ENCODE peak calls at places on chromosomes 2 and 18, in ten cellular contexts. N is brain microvascular endothelial cell, L is cardiac muscle cell, H is AG04450, V is Caco-2, K is left ventricle myocardium inferior, G is sigmoid colon, R is Panc1, A is pancreas, O is mesendoderm. W is an unnamed sample. For H3K27me3, the result is how much of the 10 kb centered on the place peaks cover.

GRCh38 chr2:157837851-157838441 is 38.2 kb downstream of the ACVR1 start:
- DNase-seq in R (no peak), O (no peak), L (no peak), K (peak), H (no peak), A (peak), N (no peak), G (peak), V (no peak), W (no peak)

GRCh38 chr2:225091336-225091735 is 49.1 kb upstream of the DOCK10 start:
- DNase-seq in R (peak), A (no peak), K (no peak), N (peak), H (peak), O (no peak), L (no peak), G (no peak), V (no peak), W (no peak)

GRCh38 chr18:36724591-36725001 is 104.2 kb downstream of the TPGS2 start:
- DNase-seq in O (no peak), R (no peak), L (no peak), H (no peak), V (no peak), N (no peak), G (no peak), K (no peak), A (no peak), W (peak)

GRCh38 chr18:36337679-36338419 is 40.3 kb downstream of the FHOD3 start:
- DNase-seq in L (no peak), K (no peak), V (no peak), A (no peak), G (no peak), N (no peak), R (no peak), H (no peak), O (no peak), W (peak)

GRCh38 chr2:65113816-65114215 is 16.1 kb downstream of the RAB1A start:
- DNase-seq in N (no peak), K (no peak), R (no peak), O (no peak), H (no peak), V (no peak), A (no peak), L (no peak), G (no peak), W (no peak)

GRCh38 chr18:63872586-63872985 is 14.9 kb upstream of the SERPINB2 start:
- DNase-seq in G (no peak), A (no peak), L (no peak), O (no peak), K (no peak), R (no peak), V (no peak), N (no peak), H (no peak), W (no peak)

GRCh38 chr2:235723371-235723770 is 229.5 kb downstream of the AGAP1 start:
- DNase-seq in K (no peak), V (no peak), L (no peak), A (no peak), H (no peak), N (no peak), G (peak), O (no peak), R (no peak), W (no peak)

GRCh38 chr2:21754164-21754788 is 630.5 kb downstream of the TDRD15 start:
- DNase-seq in V (no peak), G (no peak), O (peak), R (no peak), K (no peak), H (no peak), A (no peak), L (peak), N (no peak), W (no peak)

GRCh38 chr2:71716697-71717624 is 263.6 kb downstream of the DYSF start:
- DNase-seq in R (no peak), H (peak), K (peak), G (peak), L (peak), O (no peak), V (no peak), N (peak), A (peak), W (peak)

GRCh38 chr2:79982445-79982844 is 322.1 kb downstream of the LRRTM1 start:
- DNase-seq in L (peak), K (no peak), A (no peak), G (no peak), R (no peak), H (no peak), O (peak), N (no peak), V (peak), W (no peak)

GRCh38 chr2:19540739-19541503 is 182.5 kb upstream of the OSR1 start:
- DNase-seq in K (no peak), G (no peak), O (no peak), R (no peak), N (peak), L (no peak), V (no peak), H (peak), A (no peak), W (no peak)

GRCh38 chr2:3429068-3429610 is 49.6 kb downstream of the TRAPPC12 start:
- DNase-seq in O (no peak), V (no peak), R (no peak), A (no peak), L (no peak), K (no peak), H (no peak), N (peak), G (no peak), W (no peak)

GRCh38 chr2:175008009-175008408 is 2.8 kb upstream of the CHN1 start:
- DNase-seq in A (no peak), H (no peak), L (no peak), G (no peak), N (no peak), K (no peak), V (no peak), O (no peak), R (no peak), W (no peak)
- H3K27me3 ChIP-seq in A (under half), H (under half), L (under half), G (under half), N (under half), K (under half), V (under half), O (under half), R (under half), W (under half)

DNA sequence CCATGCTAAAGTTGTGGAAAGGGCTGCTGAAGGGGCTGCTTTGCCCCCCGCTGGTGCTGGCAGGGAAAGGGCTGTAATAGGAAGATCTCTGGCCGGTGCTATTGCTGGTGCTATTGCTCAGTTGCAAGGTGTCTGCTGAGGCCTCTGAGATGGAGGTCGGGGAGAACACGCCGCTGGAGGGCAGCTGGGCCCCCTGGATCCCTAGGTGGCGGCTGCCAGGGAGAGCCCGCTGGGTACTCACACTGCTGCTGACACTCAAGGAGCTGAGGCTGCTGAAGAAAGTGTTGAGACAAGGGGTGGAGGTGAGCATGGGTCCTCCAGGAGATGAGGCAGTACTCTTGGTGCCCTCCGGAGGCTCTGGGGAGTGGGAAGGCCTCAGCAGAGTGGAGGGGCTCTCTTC is 4.2 kb downstream of the FOXI3 start:
- DNase-seq in O (no peak), A (no peak), R (no peak), V (no peak), L (no peak), N (no peak), K (no peak), H (no peak), G (no peak), W (no peak)
- H3K27me3 ChIP-seq in O (under half), A (under half), R (under half), V (under half), L (under half), N (under half), K (half or more), H (under half), G (half or more), W (under half)

GRCh38 chr2:166517533-166517932 is 23.5 kb upstream of the SCN7A start:
- DNase-seq in V (no peak), G (no peak), K (no peak), A (no peak), N (no peak), H (no peak), L (no peak), R (no peak), O (no peak), W (no peak)
- H3K27me3 ChIP-seq in V (under half), G (under half), K (under half), A (under half), N (under half), H (under half), L (under half), R (under half), O (under half), W (under half)

GRCh38 chr2:16130541-16130880 is 190.2 kb downstream of the MYCN start:
- DNase-seq in L (no peak), O (no peak), G (no peak), N (no peak), K (no peak), A (no peak), H (no peak), R (no peak), V (no peak), W (no peak)
- H3K27me3 ChIP-seq in L (under half), O (under half), G (under half), N (under half), K (under half), A (under half), H (under half), R (under half), V (under half), W (under half)

DNA sequence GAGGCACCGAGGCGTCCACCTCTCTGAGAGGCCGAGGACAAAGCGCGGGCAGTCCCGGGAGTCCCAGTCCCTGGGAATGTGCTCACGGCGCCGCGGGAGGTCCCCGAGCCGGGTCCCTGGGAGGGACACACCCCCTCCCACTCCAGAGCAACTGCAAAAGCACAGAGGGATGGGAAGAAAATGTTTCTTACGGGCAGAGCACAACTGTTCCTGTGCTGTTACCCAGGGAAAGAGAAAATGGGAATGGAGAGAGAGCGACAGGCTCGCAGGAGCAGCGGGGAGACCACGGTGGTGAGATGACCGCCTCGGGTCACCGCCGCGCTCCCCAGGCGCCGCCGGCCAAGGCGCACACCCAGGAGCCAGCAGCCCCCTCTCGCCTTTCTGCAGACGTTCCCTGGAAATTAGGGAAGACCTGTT is 1.2 kb upstream of the BCL11A start:
- DNase-seq in N (no peak), O (peak), A (peak), L (peak), R (no peak), G (no peak), K (no peak), V (no peak), H (no peak), W (no peak)
- H3K27me3 ChIP-seq in N (under half), O (under half), A (under half), L (under half), R (under half), G (under half), K (half or more), V (under half), H (under half), W (under half)

GRCh38 chr2:176126929-176127768 is 2.4 kb upstream of the HOXD8 start:
- DNase-seq in N (peak), H (peak), V (peak), R (no peak), L (peak), K (peak), O (no peak), A (peak), G (peak), W (peak)
- H3K27me3 ChIP-seq in N (half or more), H (half or more), V (under half), R (under half), L (half or more), K (half or more), O (half or more), A (under half), G (half or more), W (half or more)

GRCh38 chr2:102423368-102423767 is 408 bp downstream of the IL18RAP start:
- DNase-seq in A (no peak), V (no peak), N (no peak), L (no peak), K (no peak), R (no peak), G (no peak), H (no peak), O (no peak), W (no peak)
- H3K27me3 ChIP-seq in A (under half), V (under half), N (under half), L (under half), K (under half), R (under half), G (under half), H (under half), O (under half), W (under half)

GRCh38 chr2:12032975-12033374 is 286.5 kb downstream of the LPIN1 start:
- DNase-seq in O (peak), V (no peak), L (no peak), A (no peak), G (no peak), K (no peak), N (no peak), R (no peak), H (no peak), W (no peak)
- H3K27me3 ChIP-seq in O (under half), V (under half), L (under half), A (under half), G (under half), K (under half), N (under half), R (under half), H (under half), W (under half)

W was measured in right atrium auricular region.